ENCODE peak calls at places on chromosomes 2 and 18, in seven cellular contexts. Q, E, S, C, P, B and Z are unnamed samples.

GRCh38 chr2:30992781-30993180 is 145.5 kb downstream of the GALNT14 start:
- DNase-seq in P (no peak), B (no peak), S (no peak), Q (no peak), C (no peak), E (no peak), Z (no peak)

GRCh38 chr2:152298754-152299153 is 36.2 kb upstream of the FMNL2 start:
- DNase-seq in S (no peak), B (no peak), P (no peak), E (no peak), Q (no peak), C (no peak), Z (no peak)

GRCh38 chr2:149100739-149101699 is 62.5 kb downstream of the LYPD6B start:
- DNase-seq in P (peak), Q (no peak), B (peak), C (no peak), E (no peak), S (no peak), Z (no peak)

GRCh38 chr2:165390875-165391274 is 78.6 kb upstream of the CSRNP3 start:
- DNase-seq in S (no peak), E (no peak), Q (no peak), C (no peak), B (no peak), P (no peak), Z (no peak)

GRCh38 chr18:68555935-68556334 is 159.0 kb downstream of the TMX3 start:
- DNase-seq in S (no peak), Q (no peak), E (no peak), C (no peak), B (no peak), P (no peak), Z (no peak)

GRCh38 chr2:190343170-190343499 is 254 bp upstream of the INPP1 start:
- DNase-seq in Q (no peak), E (no peak), P (no peak), C (no peak), B (no peak), S (no peak), Z (no peak)

GRCh38 chr2:220783651-220784050 is 788.5 kb downstream of the EPHA4 start:
- DNase-seq in B (no peak), S (no peak), C (no peak), Q (no peak), P (no peak), E (no peak), Z (no peak)

GRCh38 chr2:176096243-176096985 is 3.2 kb upstream of the HOXD12 start:
- DNase-seq in P (no peak), E (no peak), S (no peak), Q (no peak), C (no peak), B (no peak), Z (no peak)

GRCh38 chr2:174787485-174788205 is 23.4 kb upstream of the CHRNA1 start:
- DNase-seq in C (no peak), Q (no peak), P (no peak), E (no peak), S (no peak), B (no peak), Z (no peak)

GRCh38 chr18:47373465-47373864 is 122.0 kb upstream of the SKOR2 start:
- DNase-seq in S (no peak), B (no peak), Q (no peak), P (no peak), C (no peak), E (no peak), Z (no peak)

GRCh38 chr2:156437272-156437671 is 1.1 kb downstream of the GPD2 start:
- DNase-seq in C (peak), B (no peak), E (no peak), P (peak), Q (no peak), S (peak), Z (no peak)

GRCh38 chr2:85647823-85648526 is 20.0 kb downstream of the SFTPB start:
- DNase-seq in P (no peak), E (no peak), Q (no peak), B (no peak), S (no peak), C (no peak), Z (no peak)

GRCh38 chr2:128313076-128313836 is 5.4 kb downstream of the HS6ST1 start:
- DNase-seq in E (no peak), P (peak), S (no peak), B (no peak), C (no peak), Q (no peak), Z (no peak)

GRCh38 chr2:188852752-188853151 is 121.4 kb upstream of the COL3A1 start:
- DNase-seq in Q (no peak), C (no peak), P (no peak), E (no peak), B (no peak), S (no peak), Z (no peak)

GRCh38 chr2:19818543-19818942 is 83.2 kb downstream of the TTC32 start:
- DNase-seq in E (no peak), P (no peak), B (no peak), S (no peak), Q (no peak), C (no peak), Z (no peak)

GRCh38 chr2:129374452-129374851 is 605.0 kb upstream of the RAB6C start:
- DNase-seq in B (no peak), E (no peak), C (no peak), S (no peak), P (no peak), Q (no peak), Z (no peak)

GRCh38 chr18:60732146-60732545 is 359.6 kb upstream of the MC4R start:
- DNase-seq in P (no peak), B (no peak), C (no peak), S (no peak), Q (no peak), E (no peak), Z (no peak)

GRCh38 chr2:190452433-190452832 is 44.3 kb downstream of the MFSD6 start:
- DNase-seq in Q (no peak), S (no peak), E (no peak), P (no peak), B (no peak), C (no peak), Z (no peak)

GRCh38 chr2:55916473-55917049 is 7.0 kb downstream of the EFEMP1 start:
- DNase-seq in Q (no peak), P (no peak), B (no peak), S (no peak), C (no peak), E (no peak), Z (no peak)

GRCh38 chr2:57881998-57882884 is 164.4 kb upstream of the VRK2 start:
- DNase-seq in P (no peak), C (no peak), E (no peak), B (peak), S (no peak), Q (no peak), Z (no peak)

GRCh38 chr2:141020346-141020745 is 1110.5 kb downstream of the LRP1B start:
- DNase-seq in E (no peak), S (no peak), Q (no peak), C (no peak), B (no peak), P (no peak), Z (no peak)

GRCh38 chr2:237754182-237754581 is 44.4 kb upstream of the RBM44 start:
- DNase-seq in B (no peak), E (no peak), C (no peak), Q (no peak), P (no peak), S (no peak), Z (no peak)

GRCh38 chr18:62741118-62741566 is 25.8 kb downstream of the PHLPP1 start:
- DNase-seq in S (no peak), P (no peak), Q (no peak), C (peak), B (peak), E (no peak), Z (no peak)

GRCh38 chr2:3238951-3239841 is 138.4 kb downstream of the EIPR1 start:
- DNase-seq in B (no peak), E (no peak), C (no peak), P (no peak), S (no peak), Q (no peak), Z (no peak)

GRCh38 chr18:62426191-62426488 is 96.7 kb upstream of the ZCCHC2 start:
- DNase-seq in C (no peak), B (no peak), P (no peak), Q (no peak), S (no peak), E (no peak), Z (no peak)

GRCh38 chr2:20609349-20609994 is 41.4 kb downstream of the HS1BP3 start:
- DNase-seq in P (peak), C (no peak), B (peak), E (no peak), Q (no peak), S (no peak), Z (no peak)

GRCh38 chr18:24659837-24660720 is 199.6 kb downstream of the HRH4 start:
- DNase-seq in P (no peak), C (no peak), Q (no peak), E (peak), S (peak), B (peak), Z (peak)

GRCh38 chr2:67346718-67347407 is 50.3 kb upstream of the ETAA1 start:
- DNase-seq in Q (no peak), E (no peak), C (no peak), P (no peak), S (no peak), B (peak), Z (no peak)

GRCh38 chr2:200050921-200051620 is 95.7 kb downstream of the MAIP1 start:
- DNase-seq in C (no peak), E (no peak), Q (no peak), B (peak), S (no peak), P (peak), Z (no peak)

GRCh38 chr2:190627881-190628412 is 20.9 kb upstream of the NAB1 start:
- DNase-seq in S (no peak), C (peak), B (peak), P (peak), Q (no peak), E (no peak), Z (peak)

GRCh38 chr2:28002181-28002580 is 111.7 kb downstream of the BABAM2 start:
- DNase-seq in C (no peak), Q (no peak), E (no peak), S (no peak), B (no peak), P (no peak), Z (no peak)

GRCh38 chr2:23900133-23900926 is 26.6 kb downstream of the ATAD2B start:
- DNase-seq in B (peak), C (no peak), E (no peak), P (no peak), Q (no peak), S (no peak), Z (no peak)

GRCh38 chr18:74796928-74797576 is 199.4 kb downstream of the ZNF407 start:
- DNase-seq in B (no peak), C (peak), P (peak), Q (no peak), S (no peak), E (no peak), Z (no peak)

GRCh38 chr2:100640329-100641114 is 77.7 kb downstream of the PDCL3 start:
- DNase-seq in Q (no peak), B (no peak), E (no peak), C (no peak), P (no peak), S (no peak), Z (no peak)

GRCh38 chr2:85216927-85217326 is 83.7 kb downstream of the TCF7L1 start:
- DNase-seq in P (no peak), C (no peak), E (no peak), Q (no peak), B (no peak), S (no peak), Z (no peak)

GRCh38 chr2:206004004-206004693 is 81.8 kb downstream of the INO80D start:
- DNase-seq in B (peak), Q (no peak), E (no peak), S (no peak), P (no peak), C (no peak), Z (no peak)

GRCh38 chr18:2655153-2655953 is at the start of gene SMCHD1:
- DNase-seq in P (peak), Q (peak), E (peak), C (peak), B (peak), S (peak), Z (peak)